ENCODE peak calls at places on chromosomes 5 and 9, in ten cellular contexts. One of them, this sample, is unnamed.
A peak's percentile ranks its signal among the peaks of the same experiment; 100 is the strongest.

GRCh38 chr9:35980289-35981011 is 22.5 kb upstream of the OR2S2 start:
- DNase-seq in heart left ventricle: no peak
- DNase-seq in AG10803: no peak
- DNase-seq in kidney: no peak
- DNase-seq in astrocyte of the cerebellum: no peak
- DNase-seq in psoas muscle: no peak
- DNase-seq in NB4: no peak
- DNase-seq in HFF-Myc: no peak
- DNase-seq in fibroblast of the aortic adventitia: no peak
- DNase-seq in GM06990: no peak
- DNase-seq in this sample: no peak

GRCh38 chr9:93143830-93144530 is 9.9 kb upstream of the NINJ1 start:
- DNase-seq in heart left ventricle: no peak
- DNase-seq in AG10803: no peak
- DNase-seq in kidney: peak; percentile 76
- DNase-seq in astrocyte of the cerebellum: no peak
- DNase-seq in psoas muscle: peak; percentile 40
- DNase-seq in NB4: no peak
- DNase-seq in HFF-Myc: no peak
- DNase-seq in fibroblast of the aortic adventitia: no peak
- DNase-seq in GM06990: peak; percentile 53
- DNase-seq in this sample: no peak

GRCh38 chr9:133221177-133221809 is 12.2 kb upstream of the OBP2B start:
- DNase-seq in heart left ventricle: no peak
- DNase-seq in AG10803: no peak
- DNase-seq in kidney: no peak
- DNase-seq in astrocyte of the cerebellum: no peak
- DNase-seq in psoas muscle: no peak
- DNase-seq in NB4: no peak
- DNase-seq in HFF-Myc: no peak
- DNase-seq in fibroblast of the aortic adventitia: no peak
- DNase-seq in GM06990: no peak
- DNase-seq in this sample: no peak

GRCh38 chr5:134989291-134989830 is 21.7 kb downstream of the CATSPER3 start:
- DNase-seq in heart left ventricle: no peak
- DNase-seq in AG10803: peak; percentile 33
- DNase-seq in kidney: no peak
- DNase-seq in astrocyte of the cerebellum: no peak
- DNase-seq in psoas muscle: no peak
- DNase-seq in NB4: no peak
- DNase-seq in HFF-Myc: no peak
- DNase-seq in fibroblast of the aortic adventitia: peak; percentile 59
- DNase-seq in GM06990: no peak
- DNase-seq in this sample: peak; percentile 9

GRCh38 chr9:23768861-23769260 is 57.2 kb downstream of the ELAVL2 start:
- DNase-seq in heart left ventricle: no peak
- DNase-seq in AG10803: no peak
- DNase-seq in kidney: no peak
- DNase-seq in astrocyte of the cerebellum: no peak
- DNase-seq in psoas muscle: no peak
- DNase-seq in NB4: no peak
- DNase-seq in HFF-Myc: no peak
- DNase-seq in fibroblast of the aortic adventitia: no peak
- DNase-seq in GM06990: no peak
- DNase-seq in this sample: no peak

GRCh38 chr5:149731617-149732400 is 1.7 kb downstream of the PPARGC1B start:
- DNase-seq in heart left ventricle: peak; percentile 90
- DNase-seq in AG10803: peak; percentile 34
- DNase-seq in kidney: peak; percentile 96
- DNase-seq in astrocyte of the cerebellum: peak; percentile 24
- DNase-seq in psoas muscle: peak; percentile 87
- DNase-seq in NB4: peak; percentile 90
- DNase-seq in HFF-Myc: peak; percentile 43
- DNase-seq in fibroblast of the aortic adventitia: peak; percentile 52
- DNase-seq in GM06990: peak; percentile 86
- DNase-seq in this sample: peak; percentile 48

GRCh38 chr5:146751781-146752401 is 126.7 kb downstream of the PPP2R2B start:
- DNase-seq in heart left ventricle: no peak
- DNase-seq in AG10803: no peak
- DNase-seq in kidney: no peak
- DNase-seq in astrocyte of the cerebellum: no peak
- DNase-seq in psoas muscle: no peak
- DNase-seq in NB4: no peak
- DNase-seq in HFF-Myc: no peak
- DNase-seq in fibroblast of the aortic adventitia: no peak
- DNase-seq in GM06990: peak; percentile 15
- DNase-seq in this sample: no peak

GRCh38 chr9:134708672-134709038 is 67.1 kb downstream of the COL5A1 start:
- DNase-seq in heart left ventricle: no peak
- DNase-seq in AG10803: no peak
- DNase-seq in kidney: peak; percentile 51
- DNase-seq in astrocyte of the cerebellum: no peak
- DNase-seq in psoas muscle: no peak
- DNase-seq in NB4: no peak
- DNase-seq in HFF-Myc: no peak
- DNase-seq in fibroblast of the aortic adventitia: no peak
- DNase-seq in GM06990: no peak
- DNase-seq in this sample: no peak

GRCh38 chr9:88077071-88077617 is 61.1 kb downstream of the SPATA31C2 start:
- DNase-seq in heart left ventricle: no peak
- DNase-seq in AG10803: no peak
- DNase-seq in kidney: no peak
- DNase-seq in astrocyte of the cerebellum: no peak
- DNase-seq in psoas muscle: no peak
- DNase-seq in NB4: no peak
- DNase-seq in HFF-Myc: no peak
- DNase-seq in fibroblast of the aortic adventitia: no peak
- DNase-seq in GM06990: no peak
- DNase-seq in this sample: no peak

GRCh38 chr9:37017546-37017945 is 16.5 kb downstream of the PAX5 start:
- DNase-seq in heart left ventricle: no peak
- DNase-seq in AG10803: no peak
- DNase-seq in kidney: no peak
- DNase-seq in astrocyte of the cerebellum: no peak
- DNase-seq in psoas muscle: no peak
- DNase-seq in NB4: no peak
- DNase-seq in HFF-Myc: no peak
- DNase-seq in fibroblast of the aortic adventitia: no peak
- DNase-seq in GM06990: no peak
- DNase-seq in this sample: no peak

GRCh38 chr9:38003230-38003629 is 65.8 kb downstream of the SHB start:
- DNase-seq in heart left ventricle: no peak
- DNase-seq in AG10803: no peak
- DNase-seq in kidney: peak; percentile 49
- DNase-seq in astrocyte of the cerebellum: no peak
- DNase-seq in psoas muscle: no peak
- DNase-seq in NB4: peak; percentile 37
- DNase-seq in HFF-Myc: no peak
- DNase-seq in fibroblast of the aortic adventitia: no peak
- DNase-seq in GM06990: no peak
- DNase-seq in this sample: no peak

GRCh38 chr5:155263381-155263780 is 249.8 kb downstream of the KIF4B start:
- DNase-seq in heart left ventricle: no peak
- DNase-seq in AG10803: peak; percentile 11
- DNase-seq in kidney: no peak
- DNase-seq in astrocyte of the cerebellum: no peak
- DNase-seq in psoas muscle: no peak
- DNase-seq in NB4: no peak
- DNase-seq in HFF-Myc: no peak
- DNase-seq in fibroblast of the aortic adventitia: no peak
- DNase-seq in GM06990: no peak
- DNase-seq in this sample: no peak

GRCh38 chr5:140875085-140876065 is at the start of gene PCDHA12:
- DNase-seq in heart left ventricle: no peak
- DNase-seq in AG10803: no peak
- DNase-seq in kidney: no peak
- DNase-seq in astrocyte of the cerebellum: no peak
- DNase-seq in psoas muscle: no peak
- DNase-seq in NB4: no peak
- DNase-seq in HFF-Myc: no peak
- DNase-seq in fibroblast of the aortic adventitia: no peak
- DNase-seq in GM06990: no peak
- DNase-seq in this sample: no peak
- TF ChIP-seq CTCF in heart left ventricle: no peak
- TF ChIP-seq CTCF in AG10803: no peak
- TF ChIP-seq CTCF in kidney: no peak
- TF ChIP-seq CTCF in astrocyte of the cerebellum: no peak
- TF ChIP-seq CTCF in psoas muscle: no peak
- TF ChIP-seq CTCF in NB4: peak; percentile 36
- TF ChIP-seq CTCF in HFF-Myc: no peak
- TF ChIP-seq CTCF in fibroblast of the aortic adventitia: no peak
- TF ChIP-seq CTCF in GM06990: no peak
- TF ChIP-seq CTCF in this sample: peak; percentile 23

GRCh38 chr5:139708434-139708849 is 60.3 kb downstream of the CXXC5 start:
- DNase-seq in heart left ventricle: no peak
- DNase-seq in AG10803: no peak
- DNase-seq in kidney: no peak
- DNase-seq in astrocyte of the cerebellum: no peak
- DNase-seq in psoas muscle: no peak
- DNase-seq in NB4: no peak
- DNase-seq in HFF-Myc: no peak
- DNase-seq in fibroblast of the aortic adventitia: no peak
- DNase-seq in GM06990: no peak
- DNase-seq in this sample: no peak

GRCh38 chr5:139709587-139710369 is 61.6 kb downstream of the CXXC5 start:
- DNase-seq in heart left ventricle: peak; percentile 79
- DNase-seq in AG10803: no peak
- DNase-seq in kidney: peak; percentile 87
- DNase-seq in astrocyte of the cerebellum: no peak
- DNase-seq in psoas muscle: peak; percentile 54
- DNase-seq in NB4: peak; percentile 78
- DNase-seq in HFF-Myc: no peak
- DNase-seq in fibroblast of the aortic adventitia: no peak
- DNase-seq in GM06990: peak; percentile 49
- DNase-seq in this sample: no peak

GRCh38 chr5:139707445-139708003 is 59.4 kb downstream of the CXXC5 start:
- DNase-seq in heart left ventricle: no peak
- DNase-seq in AG10803: no peak
- DNase-seq in kidney: no peak
- DNase-seq in astrocyte of the cerebellum: no peak
- DNase-seq in psoas muscle: no peak
- DNase-seq in NB4: no peak
- DNase-seq in HFF-Myc: no peak
- DNase-seq in fibroblast of the aortic adventitia: no peak
- DNase-seq in GM06990: no peak
- DNase-seq in this sample: no peak

GRCh38 chr5:139710370-139711066 is 62.4 kb downstream of the CXXC5 start:
- DNase-seq in heart left ventricle: peak; percentile 68
- DNase-seq in AG10803: peak; percentile 49
- DNase-seq in kidney: peak; percentile 88
- DNase-seq in astrocyte of the cerebellum: no peak
- DNase-seq in psoas muscle: peak; percentile 44
- DNase-seq in NB4: peak; percentile 49
- DNase-seq in HFF-Myc: no peak
- DNase-seq in fibroblast of the aortic adventitia: peak; percentile 33
- DNase-seq in GM06990: peak; percentile 77
- DNase-seq in this sample: no peak

GRCh38 chr5:139708877-139709586 is 60.9 kb downstream of the CXXC5 start:
- DNase-seq in heart left ventricle: no peak
- DNase-seq in AG10803: peak; percentile 76
- DNase-seq in kidney: peak; percentile 91
- DNase-seq in astrocyte of the cerebellum: no peak
- DNase-seq in psoas muscle: peak; percentile 70
- DNase-seq in NB4: peak; percentile 77
- DNase-seq in HFF-Myc: no peak
- DNase-seq in fibroblast of the aortic adventitia: peak; percentile 54
- DNase-seq in GM06990: peak; percentile 51
- DNase-seq in this sample: no peak
- H3K4me3 ChIP-seq in heart left ventricle: no peak overlapping the region
- H3K4me3 ChIP-seq in AG10803: no peak overlapping the region
- H3K4me3 ChIP-seq in kidney: peak overlapping the region; percentile 13
- H3K4me3 ChIP-seq in astrocyte of the cerebellum: no peak overlapping the region
- H3K4me3 ChIP-seq in psoas muscle: peak overlapping the region; percentile 68
- H3K4me3 ChIP-seq in NB4: no peak overlapping the region
- H3K4me3 ChIP-seq in HFF-Myc: no peak overlapping the region
- H3K4me3 ChIP-seq in fibroblast of the aortic adventitia: no peak overlapping the region
- H3K4me3 ChIP-seq in GM06990: peak overlapping the region; percentile 22
- H3K4me3 ChIP-seq in this sample: peak overlapping the region; percentile 15

DNA sequence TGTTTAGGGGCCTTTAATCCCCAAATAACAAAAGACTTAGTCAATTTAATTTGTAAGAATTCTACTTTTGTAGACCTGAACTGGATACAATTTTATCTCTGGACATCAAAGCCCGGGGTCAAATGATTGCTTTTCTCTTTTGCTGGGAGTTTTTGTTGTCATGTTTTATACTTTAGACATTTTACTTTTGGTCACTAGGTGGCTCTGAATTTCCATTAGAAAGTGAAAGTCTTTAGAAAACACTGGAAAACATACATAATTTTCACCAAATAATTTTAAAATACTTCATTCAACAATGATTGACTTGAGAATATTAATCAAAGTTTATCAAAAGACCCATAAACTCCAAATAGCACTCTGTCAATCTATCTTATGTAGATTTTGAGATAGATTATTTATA is 2.8 kb upstream of the PCA3 start:
- DNase-seq in heart left ventricle: no peak
- DNase-seq in AG10803: peak; percentile 3
- DNase-seq in kidney: no peak
- DNase-seq in astrocyte of the cerebellum: no peak
- DNase-seq in psoas muscle: no peak
- DNase-seq in NB4: no peak
- DNase-seq in HFF-Myc: no peak
- DNase-seq in fibroblast of the aortic adventitia: peak; percentile 34
- DNase-seq in GM06990: no peak
- DNase-seq in this sample: no peak
- TF ChIP-seq CTCF in heart left ventricle: peak; percentile 37
- TF ChIP-seq CTCF in AG10803: peak; percentile 51
- TF ChIP-seq CTCF in kidney: peak; percentile 31
- TF ChIP-seq CTCF in astrocyte of the cerebellum: peak; percentile 16
- TF ChIP-seq CTCF in psoas muscle: no peak
- TF ChIP-seq CTCF in NB4: no peak
- TF ChIP-seq CTCF in HFF-Myc: peak; percentile 15
- TF ChIP-seq CTCF in fibroblast of the aortic adventitia: peak; percentile 45
- TF ChIP-seq CTCF in GM06990: no peak
- TF ChIP-seq CTCF in this sample: peak; percentile 46

DNA sequence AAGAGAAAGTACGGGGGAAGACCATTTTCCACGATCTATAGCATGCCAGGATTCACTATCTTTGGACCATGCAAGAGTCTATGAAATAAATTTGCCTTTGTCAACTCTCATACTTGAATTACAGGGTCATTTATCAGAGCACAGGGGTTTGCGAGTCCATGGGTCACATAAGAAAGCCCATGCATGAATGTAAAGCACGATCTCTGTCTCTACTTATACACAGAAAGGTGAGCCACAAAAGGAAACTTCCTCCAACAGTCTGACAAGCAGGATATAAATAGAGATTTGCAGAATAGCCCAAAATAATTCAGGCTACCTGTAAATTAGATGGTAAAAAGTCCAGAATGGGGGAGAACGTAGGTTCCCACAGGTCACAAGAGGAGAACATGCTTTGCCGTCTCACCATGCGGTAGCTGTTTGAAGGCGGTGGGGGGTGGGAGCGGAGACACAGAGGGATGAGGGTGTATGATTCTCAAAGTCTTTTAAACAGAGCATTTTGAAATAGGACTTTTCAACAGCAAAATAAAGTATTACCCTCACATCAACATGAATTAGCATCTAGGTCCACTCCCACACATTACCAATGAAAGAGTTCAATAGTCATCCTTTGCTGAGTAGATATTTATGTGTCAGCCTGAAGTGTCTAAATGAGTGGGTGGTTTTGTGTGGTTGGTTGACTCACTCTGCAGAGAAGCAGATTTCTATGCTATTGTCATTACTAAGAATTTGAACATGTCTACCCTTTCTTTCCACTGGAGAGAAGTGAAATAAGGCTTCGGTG is 279.7 kb downstream of the EBF1 start:
- DNase-seq in heart left ventricle: no peak
- DNase-seq in AG10803: peak; percentile 84
- DNase-seq in kidney: no peak
- DNase-seq in astrocyte of the cerebellum: no peak
- DNase-seq in psoas muscle: no peak
- DNase-seq in NB4: peak; percentile 12
- DNase-seq in HFF-Myc: peak; percentile 4
- DNase-seq in fibroblast of the aortic adventitia: peak; percentile 64
- DNase-seq in GM06990: peak; percentile 70
- DNase-seq in this sample: no peak
- H3K4me3 ChIP-seq in heart left ventricle: no peak overlapping the region
- H3K4me3 ChIP-seq in AG10803: no peak overlapping the region
- H3K4me3 ChIP-seq in kidney: no peak overlapping the region
- H3K4me3 ChIP-seq in astrocyte of the cerebellum: no peak overlapping the region
- H3K4me3 ChIP-seq in psoas muscle: no peak overlapping the region
- H3K4me3 ChIP-seq in NB4: no peak overlapping the region
- H3K4me3 ChIP-seq in HFF-Myc: no peak overlapping the region
- H3K4me3 ChIP-seq in fibroblast of the aortic adventitia: no peak overlapping the region
- H3K4me3 ChIP-seq in GM06990: peak overlapping the region; percentile 12
- H3K4me3 ChIP-seq in this sample: no peak overlapping the region